ENCODE peak calls at places on chromosomes 7 and 10, in five cellular contexts. One of them, this sample, is unnamed.
A peak's percentile ranks its signal among the peaks of the same experiment; 100 is the strongest.

GRCh38 chr10:102451105-102451969 is at the start of gene C10orf95:
- DNase-seq in endothelial cell: no peak
- DNase-seq in cardiac fibroblast: no peak
- DNase-seq in A549: no peak
- DNase-seq in fibroblast of mammary gland: no peak
- DNase-seq in this sample: no peak

GRCh38 chr10:132697568-132698200 is 88.3 kb downstream of the NKX6-2 start:
- DNase-seq in endothelial cell: no peak
- DNase-seq in cardiac fibroblast: no peak
- DNase-seq in A549: no peak
- DNase-seq in fibroblast of mammary gland: no peak
- DNase-seq in this sample: no peak

GRCh38 chr7:10974717-10975032 is 1.0 kb downstream of the PHF14 start:
- DNase-seq in endothelial cell: no peak
- DNase-seq in cardiac fibroblast: no peak
- DNase-seq in A549: peak; percentile 6
- DNase-seq in fibroblast of mammary gland: no peak
- DNase-seq in this sample: no peak

GRCh38 chr7:105906690-105907089 is 30.3 kb upstream of the ATXN7L1 start:
- DNase-seq in endothelial cell: no peak
- DNase-seq in cardiac fibroblast: peak; percentile 40
- DNase-seq in A549: no peak
- DNase-seq in fibroblast of mammary gland: peak; percentile 12
- DNase-seq in this sample: peak; percentile 36

GRCh38 chr7:132666076-132666775 is 90.0 kb upstream of the PLXNA4 start:
- DNase-seq in endothelial cell: no peak
- DNase-seq in cardiac fibroblast: peak; percentile 6
- DNase-seq in A549: no peak
- DNase-seq in fibroblast of mammary gland: peak; percentile 25
- DNase-seq in this sample: no peak

GRCh38 chr7:99359465-99360154 is 14.9 kb upstream of the ARPC1B start:
- DNase-seq in endothelial cell: no peak
- DNase-seq in cardiac fibroblast: no peak
- DNase-seq in A549: no peak
- DNase-seq in fibroblast of mammary gland: no peak
- DNase-seq in this sample: no peak

GRCh38 chr10:120473593-120473992 is 16.6 kb downstream of the PLPP4 start:
- DNase-seq in endothelial cell: no peak
- DNase-seq in cardiac fibroblast: no peak
- DNase-seq in A549: no peak
- DNase-seq in fibroblast of mammary gland: no peak
- DNase-seq in this sample: no peak

GRCh38 chr10:22552888-22553378 is 161.4 kb downstream of the PIP4K2A start:
- DNase-seq in endothelial cell: no peak
- DNase-seq in cardiac fibroblast: peak; percentile 26
- DNase-seq in A549: no peak
- DNase-seq in fibroblast of mammary gland: peak; percentile 83
- DNase-seq in this sample: peak; percentile 28

GRCh38 chr10:72044417-72045041 is 43.8 kb downstream of the SPOCK2 start:
- DNase-seq in endothelial cell: peak; percentile 22
- DNase-seq in cardiac fibroblast: no peak
- DNase-seq in A549: no peak
- DNase-seq in fibroblast of mammary gland: no peak
- DNase-seq in this sample: no peak

GRCh38 chr10:101601541-101601940 is 13.4 kb downstream of the DPCD start:
- DNase-seq in endothelial cell: no peak
- DNase-seq in cardiac fibroblast: no peak
- DNase-seq in A549: no peak
- DNase-seq in fibroblast of mammary gland: no peak
- DNase-seq in this sample: no peak

GRCh38 chr7:128027485-128027980 is 3.7 kb downstream of the LRRC4 start:
- DNase-seq in endothelial cell: no peak
- DNase-seq in cardiac fibroblast: no peak
- DNase-seq in A549: no peak
- DNase-seq in fibroblast of mammary gland: no peak
- DNase-seq in this sample: no peak

GRCh38 chr10:97180986-97181385 is 4.8 kb downstream of the SLIT1 start:
- DNase-seq in endothelial cell: no peak
- DNase-seq in cardiac fibroblast: no peak
- DNase-seq in A549: no peak
- DNase-seq in fibroblast of mammary gland: no peak
- DNase-seq in this sample: no peak

GRCh38 chr10:17453377-17454091 is 861 bp downstream of the ST8SIA6 start:
- DNase-seq in endothelial cell: peak; percentile 42
- DNase-seq in cardiac fibroblast: peak; percentile 20
- DNase-seq in A549: peak; percentile 37
- DNase-seq in fibroblast of mammary gland: no peak
- DNase-seq in this sample: no peak

GRCh38 chr7:129785457-129786178 is 167.1 kb downstream of the UBE2H start:
- DNase-seq in endothelial cell: no peak
- DNase-seq in cardiac fibroblast: no peak
- DNase-seq in A549: no peak
- DNase-seq in fibroblast of mammary gland: no peak
- DNase-seq in this sample: no peak

GRCh38 chr7:152862033-152862432 is 102.5 kb downstream of the ACTR3B start:
- DNase-seq in endothelial cell: no peak
- DNase-seq in cardiac fibroblast: no peak
- DNase-seq in A549: no peak
- DNase-seq in fibroblast of mammary gland: no peak
- DNase-seq in this sample: no peak

GRCh38 chr7:152858761-152859160 is 99.2 kb downstream of the ACTR3B start:
- DNase-seq in endothelial cell: no peak
- DNase-seq in cardiac fibroblast: no peak
- DNase-seq in A549: no peak
- DNase-seq in fibroblast of mammary gland: no peak
- DNase-seq in this sample: no peak

GRCh38 chr7:152857272-152857671 is 97.7 kb downstream of the ACTR3B start:
- DNase-seq in endothelial cell: no peak
- DNase-seq in cardiac fibroblast: no peak
- DNase-seq in A549: no peak
- DNase-seq in fibroblast of mammary gland: no peak
- DNase-seq in this sample: no peak

GRCh38 chr7:152860302-152860701 is 100.8 kb downstream of the ACTR3B start:
- DNase-seq in endothelial cell: no peak
- DNase-seq in cardiac fibroblast: no peak
- DNase-seq in A549: no peak
- DNase-seq in fibroblast of mammary gland: no peak
- DNase-seq in this sample: no peak

DNA sequence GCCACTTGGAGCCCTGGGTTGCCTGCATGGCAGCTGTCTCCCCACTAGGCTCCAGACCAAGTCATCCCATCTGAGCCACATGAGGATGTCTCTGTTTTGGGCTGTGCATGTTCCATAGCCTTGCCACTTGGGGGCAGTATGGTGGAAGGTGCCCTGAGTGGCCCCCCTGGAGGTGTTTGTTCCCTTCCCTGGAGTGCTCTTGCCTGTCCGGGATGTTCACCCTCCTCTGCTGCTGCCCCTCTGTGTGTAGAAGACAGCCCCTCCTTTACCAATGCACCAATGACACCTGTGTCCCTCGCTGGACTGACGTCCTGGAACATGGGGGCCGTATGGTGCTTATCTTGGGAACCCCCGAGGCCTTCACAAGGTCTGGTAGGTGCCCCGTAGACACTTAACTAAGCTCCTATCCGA is 100.2 kb downstream of the ACTR3B start:
- DNase-seq in endothelial cell: peak; percentile 33
- DNase-seq in cardiac fibroblast: no peak
- DNase-seq in A549: peak; percentile 48
- DNase-seq in fibroblast of mammary gland: peak; percentile 27
- DNase-seq in this sample: peak; percentile 13
- TF ChIP-seq CTCF in endothelial cell: peak; percentile 60
- TF ChIP-seq CTCF in cardiac fibroblast: no peak
- TF ChIP-seq CTCF in A549: peak; percentile 29
- TF ChIP-seq CTCF in fibroblast of mammary gland: peak; percentile 42
- TF ChIP-seq CTCF in this sample: peak; percentile 75

GRCh38 chr7:73829921-73830617 is 727 bp upstream of the CLDN4 start:
- DNase-seq in endothelial cell: no peak
- DNase-seq in cardiac fibroblast: no peak
- DNase-seq in A549: no peak
- DNase-seq in fibroblast of mammary gland: no peak
- DNase-seq in this sample: no peak
- TF ChIP-seq CTCF in endothelial cell: no peak
- TF ChIP-seq CTCF in cardiac fibroblast: no peak
- TF ChIP-seq CTCF in A549: peak; percentile 6
- TF ChIP-seq CTCF in fibroblast of mammary gland: no peak
- TF ChIP-seq CTCF in this sample: peak; percentile 28

GRCh38 chr7:595621-596010 is 76.0 kb upstream of the PDGFA start:
- DNase-seq in endothelial cell: no peak
- DNase-seq in cardiac fibroblast: no peak
- DNase-seq in A549: no peak
- DNase-seq in fibroblast of mammary gland: no peak
- DNase-seq in this sample: no peak

GRCh38 chr7:594920-595620 is 75.4 kb upstream of the PDGFA start:
- DNase-seq in endothelial cell: no peak
- DNase-seq in cardiac fibroblast: no peak
- DNase-seq in A549: no peak
- DNase-seq in fibroblast of mammary gland: no peak
- DNase-seq in this sample: no peak

GRCh38 chr7:594212-594913 is 74.7 kb upstream of the PDGFA start:
- DNase-seq in endothelial cell: no peak
- DNase-seq in cardiac fibroblast: no peak
- DNase-seq in A549: no peak
- DNase-seq in fibroblast of mammary gland: no peak
- DNase-seq in this sample: no peak

GRCh38 chr7:591856-592628 is 72.4 kb upstream of the PDGFA start:
- DNase-seq in endothelial cell: no peak
- DNase-seq in cardiac fibroblast: no peak
- DNase-seq in A549: no peak
- DNase-seq in fibroblast of mammary gland: no peak
- DNase-seq in this sample: no peak

DNA sequence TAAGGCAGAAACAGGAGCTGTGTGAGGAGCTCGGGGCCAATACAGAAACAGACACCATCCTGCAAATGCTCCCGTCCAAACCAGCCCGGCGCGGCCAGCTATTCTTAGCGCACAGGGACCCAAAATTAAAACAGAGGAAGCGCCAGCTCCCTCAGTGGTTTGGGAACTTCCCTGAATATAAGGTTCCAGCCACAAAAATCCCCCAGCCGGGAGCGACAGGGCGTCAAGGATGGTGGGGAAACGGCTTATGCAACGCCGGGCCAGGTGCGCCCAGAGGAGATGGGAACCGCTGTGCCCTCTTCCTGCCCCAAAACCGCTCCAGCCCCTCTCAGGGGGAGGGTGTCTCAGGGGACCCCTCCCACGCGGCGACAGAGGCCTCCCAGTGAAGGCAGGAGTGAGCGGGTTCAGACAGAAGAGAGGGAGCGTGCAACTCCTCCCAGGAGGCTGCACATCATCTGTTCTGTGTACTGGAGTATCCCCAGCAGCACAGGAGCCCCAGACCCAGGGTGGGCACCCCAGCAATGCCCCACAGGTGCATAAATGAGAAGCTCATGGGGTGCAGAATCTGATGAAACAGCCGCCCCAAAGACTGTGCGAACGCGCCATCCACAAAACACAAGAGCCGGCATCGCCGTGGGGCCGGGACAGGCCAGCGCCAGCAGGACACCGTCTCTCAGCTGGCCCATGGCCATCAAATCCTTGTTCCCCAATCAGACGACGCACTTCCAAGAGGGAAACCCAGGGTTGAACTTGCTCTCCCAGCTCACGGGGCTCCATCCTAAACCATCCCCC is 73.9 kb upstream of the PDGFA start:
- DNase-seq in endothelial cell: no peak
- DNase-seq in cardiac fibroblast: no peak
- DNase-seq in A549: no peak
- DNase-seq in fibroblast of mammary gland: no peak
- DNase-seq in this sample: no peak
- TF ChIP-seq CTCF in endothelial cell: no peak
- TF ChIP-seq CTCF in cardiac fibroblast: no peak
- TF ChIP-seq CTCF in A549: no peak
- TF ChIP-seq CTCF in fibroblast of mammary gland: no peak
- TF ChIP-seq CTCF in this sample: no peak

GRCh38 chr7:92206672-92207071 is 27.7 kb upstream of the LRRD1 start:
- DNase-seq in endothelial cell: no peak
- DNase-seq in cardiac fibroblast: peak; percentile 2
- DNase-seq in A549: no peak
- DNase-seq in fibroblast of mammary gland: no peak
- DNase-seq in this sample: no peak

GRCh38 chr7:92205987-92206386 is 27.0 kb upstream of the LRRD1 start:
- DNase-seq in endothelial cell: no peak
- DNase-seq in cardiac fibroblast: no peak
- DNase-seq in A549: no peak
- DNase-seq in fibroblast of mammary gland: no peak
- DNase-seq in this sample: no peak

GRCh38 chr7:92200791-92201190 is 21.8 kb upstream of the LRRD1 start:
- DNase-seq in endothelial cell: no peak
- DNase-seq in cardiac fibroblast: no peak
- DNase-seq in A549: no peak
- DNase-seq in fibroblast of mammary gland: no peak
- DNase-seq in this sample: no peak
- TF ChIP-seq CTCF in endothelial cell: no peak
- TF ChIP-seq CTCF in cardiac fibroblast: no peak
- TF ChIP-seq CTCF in A549: no peak
- TF ChIP-seq CTCF in fibroblast of mammary gland: no peak
- TF ChIP-seq CTCF in this sample: no peak

GRCh38 chr7:70723339-70723738 is 408.6 kb upstream of the GALNT17 start:
- DNase-seq in endothelial cell: no peak
- DNase-seq in cardiac fibroblast: no peak
- DNase-seq in A549: no peak
- DNase-seq in fibroblast of mammary gland: no peak
- DNase-seq in this sample: no peak

GRCh38 chr7:70717553-70718248 is 414.2 kb upstream of the GALNT17 start:
- DNase-seq in endothelial cell: no peak
- DNase-seq in cardiac fibroblast: no peak
- DNase-seq in A549: no peak
- DNase-seq in fibroblast of mammary gland: no peak
- DNase-seq in this sample: no peak

GRCh38 chr7:70719120-70719519 is 412.8 kb upstream of the GALNT17 start:
- DNase-seq in endothelial cell: no peak
- DNase-seq in cardiac fibroblast: no peak
- DNase-seq in A549: no peak
- DNase-seq in fibroblast of mammary gland: no peak
- DNase-seq in this sample: no peak

GRCh38 chr7:70720191-70720873 is 411.6 kb upstream of the GALNT17 start:
- DNase-seq in endothelial cell: no peak
- DNase-seq in cardiac fibroblast: no peak
- DNase-seq in A549: no peak
- DNase-seq in fibroblast of mammary gland: no peak
- DNase-seq in this sample: no peak

GRCh38 chr7:70721500-70721899 is 410.4 kb upstream of the GALNT17 start:
- DNase-seq in endothelial cell: no peak
- DNase-seq in cardiac fibroblast: no peak
- DNase-seq in A549: no peak
- DNase-seq in fibroblast of mammary gland: no peak
- DNase-seq in this sample: no peak
- TF ChIP-seq CTCF in endothelial cell: no peak
- TF ChIP-seq CTCF in cardiac fibroblast: no peak
- TF ChIP-seq CTCF in A549: no peak
- TF ChIP-seq CTCF in fibroblast of mammary gland: no peak
- TF ChIP-seq CTCF in this sample: no peak